ENCODE peak calls at places on chromosomes 12 and 14, in four cellular contexts. V is HL-60, Y is GM12878, A is K562. H is an unnamed sample.
A peak's percentile ranks its signal among the peaks of the same experiment; 100 is the strongest.

GRCh38 chr12:24937553-24938244 is 11.2 kb downstream of the BCAT1 start:
- DNase-seq in V (no peak), Y (no peak), A (no peak), H (no peak)

GRCh38 chr14:67883717-67884116 is 64.1 kb downstream of the RAD51B start:
- DNase-seq in V (no peak), Y (no peak), A (no peak), H (no peak)

GRCh38 chr14:24690492-24690891 is 56.5 kb upstream of the GZMB start:
- DNase-seq in V (no peak), Y (no peak), A (peak; percentile 13), H (no peak)

GRCh38 chr12:85036241-85036707 is at the start of the genes LRRIQ1 and TSPAN19:
- DNase-seq in V (peak; percentile 5), Y (peak; percentile 27), A (peak; percentile 4), H (no peak)

GRCh38 chr12:510071-510825 is 50.5 kb downstream of the B4GALNT3 start:
- DNase-seq in V (no peak), Y (no peak), A (no peak), H (no peak)

GRCh38 chr12:12046401-12046800 is 24.3 kb upstream of the BCL2L14 start:
- DNase-seq in V (no peak), Y (no peak), A (no peak), H (no peak)

GRCh38 chr14:69129264-69129880 is 23.5 kb downstream of the DCAF5 start:
- DNase-seq in V (peak; percentile 51), Y (no peak), A (peak; percentile 51), H (peak; percentile 25)

GRCh38 chr12:112005419-112006395 is 7.3 kb downstream of the TMEM116 start:
- DNase-seq in V (no peak), Y (no peak), A (peak; percentile 58), H (no peak)

GRCh38 chr14:102817942-102818940 is 41.0 kb downstream of the TRAF3 start:
- DNase-seq in V (no peak), Y (no peak), A (no peak), H (no peak)

GRCh38 chr12:26298785-26299621 is 103.6 kb downstream of the SSPN start:
- DNase-seq in V (peak; percentile 58), Y (peak; percentile 91), A (peak; percentile 23), H (peak; percentile 42)

GRCh38 chr12:65675141-65675621 is 149.1 kb upstream of the HMGA2 start:
- DNase-seq in V (no peak), Y (no peak), A (no peak), H (no peak)

GRCh38 chr14:51228890-51229289 is 11.2 kb upstream of the TMX1 start:
- DNase-seq in V (no peak), Y (no peak), A (no peak), H (no peak)

GRCh38 chr14:56160058-56160457 is 41.8 kb downstream of the PELI2 start:
- DNase-seq in V (no peak), Y (no peak), A (no peak), H (no peak)

GRCh38 chr12:11727133-11727664 is 77.7 kb downstream of the ETV6 start:
- DNase-seq in V (no peak), Y (peak; percentile 87), A (no peak), H (no peak)

GRCh38 chr12:38695057-38695456 is 210.3 kb downstream of the CPNE8 start:
- DNase-seq in V (no peak), Y (no peak), A (no peak), H (no peak)

GRCh38 chr14:92352158-92352985 is 29.4 kb downstream of the SLC24A4 start:
- DNase-seq in V (peak; percentile 18), Y (no peak), A (peak; percentile 41), H (no peak)

GRCh38 chr12:43761535-43761934 is 2.8 kb downstream of the IRAK4 start:
- DNase-seq in V (no peak), Y (no peak), A (no peak), H (no peak)

GRCh38 chr14:68172216-68172615 is 352.6 kb downstream of the RAD51B start:
- DNase-seq in V (no peak), Y (no peak), A (no peak), H (no peak)

GRCh38 chr14:53663709-53664108 is 292.9 kb downstream of the BMP4 start:
- DNase-seq in V (no peak), Y (no peak), A (no peak), H (no peak)

GRCh38 chr12:102508052-102508451 is 27.7 kb upstream of the IGF1 start:
- DNase-seq in V (no peak), Y (no peak), A (no peak), H (no peak)

GRCh38 chr12:122140467-122141257 is 33.4 kb downstream of the IL31 start:
- DNase-seq in V (no peak), Y (no peak), A (no peak), H (no peak)

GRCh38 chr14:72416892-72417291 is 477.0 kb downstream of the DPF3 start:
- DNase-seq in V (peak; percentile 1), Y (peak; percentile 12), A (no peak), H (no peak)

GRCh38 chr14:93800038-93800937 is 12.0 kb upstream of the PRIMA1 start:
- DNase-seq in V (no peak), Y (no peak), A (no peak), H (no peak)

GRCh38 chr12:57135939-57136338 is 7.7 kb downstream of the LRP1 start:
- DNase-seq in V (no peak), Y (no peak), A (no peak), H (no peak)

GRCh38 chr12:53054112-53054878 is 4.4 kb downstream of the TNS2 start:
- DNase-seq in V (peak; percentile 86), Y (peak; percentile 61), A (peak; percentile 93), H (peak; percentile 98)
- TF ChIP-seq POLR2AphosphoS5 in V (no peak), Y (no peak), A (peak; percentile 35), H (no peak)

DNA sequence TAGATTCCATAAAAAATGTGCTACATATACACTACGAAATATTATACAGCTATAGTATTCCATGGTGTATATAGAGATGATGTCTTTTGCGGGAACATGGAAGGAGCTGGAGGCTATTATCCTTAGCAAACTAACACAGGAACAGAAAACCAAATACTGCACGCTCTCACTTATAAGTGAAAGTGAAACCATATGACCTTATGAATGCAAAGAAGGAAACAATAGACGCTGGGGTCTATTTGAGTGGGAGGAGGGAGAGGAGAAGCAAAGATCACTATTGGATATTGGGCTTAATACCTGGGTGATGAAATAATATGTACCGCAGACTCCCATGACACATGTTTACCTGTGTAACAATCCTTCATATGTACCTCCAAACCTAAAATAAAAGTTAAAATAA is 142.7 kb downstream of the LRFN5 start:
- DNase-seq in V (no peak), Y (no peak), A (no peak), H (no peak)
- TF ChIP-seq SPI1 in V (no peak), Y (no peak), A (no peak), H (no peak)

GRCh38 chr12:116426391-116427136 is 132.6 kb upstream of the MAP1LC3B2 start:
- DNase-seq in V (no peak), Y (no peak), A (peak; percentile 47), H (no peak)
- TF ChIP-seq POLR2AphosphoS5 in V (no peak), Y (no peak), A (peak; percentile 38), H (no peak)

GRCh38 chr12:34395056-34396005 is 373.0 kb downstream of the ALG10 start:
- DNase-seq in V (no peak), Y (no peak), A (peak; percentile 3), H (no peak)

GRCh38 chr12:34394211-34395055 is 372.1 kb downstream of the ALG10 start:
- DNase-seq in V (no peak), Y (no peak), A (no peak), H (no peak)

GRCh38 chr12:34397591-34398365 is 375.5 kb downstream of the ALG10 start:
- DNase-seq in V (no peak), Y (no peak), A (peak; percentile 1), H (no peak)

GRCh38 chr12:34396861-34397590 is 374.7 kb downstream of the ALG10 start:
- DNase-seq in V (no peak), Y (no peak), A (peak; percentile 1), H (no peak)

GRCh38 chr12:34396006-34396860 is 373.9 kb downstream of the ALG10 start:
- DNase-seq in V (no peak), Y (no peak), A (peak; percentile 3), H (no peak)
- TF ChIP-seq SPI1 in V (no peak), Y (no peak), A (no peak), H (no peak)

DNA sequence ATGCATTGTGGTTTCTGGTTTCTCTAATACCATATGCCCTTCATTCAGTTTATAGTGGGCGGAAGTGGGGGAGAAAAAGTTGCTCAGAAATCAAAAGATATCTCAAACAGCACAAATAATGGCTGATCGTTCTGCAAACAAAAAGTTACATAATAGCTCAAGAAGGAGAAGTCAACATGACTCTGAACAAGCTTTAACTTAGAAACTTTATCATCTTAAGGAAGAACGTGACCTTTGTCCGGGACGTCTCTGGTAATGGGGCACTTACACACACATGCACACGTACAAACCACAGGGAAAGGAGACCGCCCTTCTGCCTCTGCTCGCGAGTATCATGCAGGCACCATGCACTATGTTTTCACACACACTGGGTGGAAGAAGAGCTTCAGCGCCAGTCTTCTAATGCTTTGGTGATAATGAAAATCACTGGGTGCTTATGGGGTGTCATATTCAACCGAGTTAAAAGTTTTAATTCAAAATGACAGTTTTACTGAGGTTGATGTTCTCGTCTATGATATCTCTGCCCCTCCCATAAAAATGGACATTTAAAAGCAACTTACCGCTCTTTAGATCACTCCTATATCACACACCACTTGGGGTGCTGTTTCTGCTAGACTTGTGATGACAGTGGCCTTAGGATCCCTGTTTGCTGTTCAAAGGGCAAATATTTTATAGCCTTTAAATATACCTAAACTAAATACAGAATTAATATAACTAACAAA is 4.7 kb downstream of the FOS start:
- DNase-seq in V (peak; percentile 62), Y (no peak), A (peak; percentile 17), H (no peak)
- TF ChIP-seq POLR2AphosphoS5 in V (peak; percentile 2), Y (no peak), A (no peak), H (no peak)

H was measured in GM12891.